ENCODE peak calls at places on chromosome 21, in five cellular contexts. R, G, O, X and E are unnamed samples.

GRCh38 chr21:32414579-32415358 is 2.3 kb downstream of the EVA1C start:
- DNase-seq in O (peak; percentile 31), G (no peak), X (no peak), R (peak; percentile 18), E (no peak)

GRCh38 chr21:38761531-38761930 is 44.2 kb upstream of the ETS2 start:
- DNase-seq in X (no peak), O (no peak), R (no peak), G (no peak), E (no peak)

GRCh38 chr21:37563641-37564340 is 197.2 kb downstream of the DYRK1A start:
- DNase-seq in R (peak; percentile 89), O (peak; percentile 94), X (peak; percentile 93), G (peak; percentile 66), E (peak; percentile 92)

GRCh38 chr21:45148316-45149000 is 74.1 kb downstream of the ADARB1 start:
- DNase-seq in O (no peak), G (no peak), X (no peak), R (no peak), E (no peak)

GRCh38 chr21:44407493-44407892 is 47.8 kb upstream of the LRRC3 start:
- DNase-seq in R (no peak), G (no peak), X (no peak), O (no peak), E (no peak)

GRCh38 chr21:37538971-37539590 is 172.5 kb downstream of the DYRK1A start:
- DNase-seq in X (no peak), G (no peak), R (no peak), O (no peak), E (no peak)

GRCh38 chr21:26070822-26071425 is 99.6 kb downstream of the APP start:
- DNase-seq in O (peak; percentile 73), R (peak; percentile 44), G (no peak), X (no peak), E (no peak)

GRCh38 chr21:37710555-37711293 is 205.5 kb downstream of the KCNJ6 start:
- DNase-seq in R (no peak), O (peak; percentile 4), G (no peak), X (no peak), E (peak; percentile 17)

GRCh38 chr21:28932717-28933116 is 60.0 kb downstream of the LTN1 start:
- DNase-seq in O (no peak), R (no peak), X (no peak), G (no peak), E (no peak)

GRCh38 chr21:42199488-42200463 is 19.2 kb upstream of the ABCG1 start:
- DNase-seq in G (peak; percentile 10), O (peak; percentile 48), X (no peak), R (peak; percentile 73), E (peak; percentile 65)

GRCh38 chr21:45513003-45513706 is 29.1 kb downstream of the SLC19A1 start:
- DNase-seq in R (no peak), O (no peak), G (no peak), X (no peak), E (no peak)

GRCh38 chr21:40809673-40810072 is 37.3 kb downstream of the DSCAM start:
- DNase-seq in X (no peak), R (no peak), G (no peak), O (no peak), E (no peak)

GRCh38 chr21:29174607-29175013 is 44.2 kb downstream of the MAP3K7CL start:
- DNase-seq in O (peak; percentile 38), G (no peak), X (no peak), R (no peak), E (no peak)

GRCh38 chr21:38790961-38791360 is 14.8 kb upstream of the ETS2 start:
- DNase-seq in O (no peak), G (no peak), X (no peak), R (no peak), E (no peak)

GRCh38 chr21:22993144-22993543 is 1994.9 kb downstream of the NCAM2 start:
- DNase-seq in X (no peak), G (no peak), R (no peak), O (no peak), E (no peak)

GRCh38 chr21:44708213-44708865 is 3.0 kb downstream of the TSPEAR start:
- DNase-seq in G (no peak), X (no peak), O (no peak), R (no peak), E (no peak)

GRCh38 chr21:41251961-41252642 is 64.5 kb upstream of the FAM3B start:
- DNase-seq in X (no peak), O (no peak), R (no peak), G (no peak), E (no peak)

GRCh38 chr21:44930543-44930981 is 9.3 kb upstream of the SLX9 start:
- DNase-seq in O (no peak), G (no peak), X (no peak), R (no peak), E (no peak)

GRCh38 chr21:17002628-17003027 is 510.2 kb upstream of the CXADR start:
- DNase-seq in O (no peak), G (no peak), X (no peak), R (no peak), E (no peak)

GRCh38 chr21:18245493-18245967 is 897 bp downstream of the CHODL start:
- DNase-seq in R (no peak), X (no peak), G (no peak), O (no peak), E (no peak)

GRCh38 chr21:43884012-43884860 is 19.2 kb downstream of the AGPAT3 start:
- DNase-seq in O (no peak), R (peak; percentile 87), G (no peak), X (peak; percentile 66), E (no peak)

GRCh38 chr21:44352253-44352860 is 1.1 kb upstream of the TRPM2 start:
- DNase-seq in X (no peak), G (no peak), R (no peak), O (no peak), E (no peak)

GRCh38 chr21:29788752-29789151 is 151.0 kb downstream of the GRIK1 start:
- DNase-seq in G (no peak), R (no peak), X (no peak), O (no peak), E (no peak)